ENCODE peak calls at places on chromosomes 2 and 18, in five cellular contexts. T is AG09309; V is HFFc6; F is HT1080; Z is CD4-positive, alpha-beta T cell. H is an unnamed sample.

GRCh38 chr2:25521665-25522387 is 151.6 kb downstream of the DTNB start:
- DNase-seq in V (peak), F (peak), T (peak), Z (no peak), H (no peak)

GRCh38 chr18:79965119-79965902 is 868 bp downstream of the HSBP1L1 start:
- DNase-seq in Z (no peak), F (no peak), T (no peak), V (peak), H (peak)

GRCh38 chr2:222888716-222889115 is 27.9 kb downstream of the ACSL3 start:
- DNase-seq in V (no peak), F (no peak), T (no peak), Z (no peak), H (no peak)

GRCh38 chr2:170711774-170712652 is 3.1 kb upstream of the SP5 start:
- DNase-seq in Z (no peak), F (no peak), V (no peak), T (no peak), H (peak)

GRCh38 chr2:20514596-20515269 is 67.9 kb downstream of the RHOB start:
- DNase-seq in F (peak), V (peak), T (peak), Z (no peak), H (peak)

GRCh38 chr18:24514439-24514838 is 54.0 kb downstream of the HRH4 start:
- DNase-seq in F (peak), V (peak), T (no peak), Z (no peak), H (peak)

GRCh38 chr2:12824771-12825363 is 108.1 kb downstream of the TRIB2 start:
- DNase-seq in T (no peak), V (no peak), F (no peak), Z (no peak), H (no peak)

GRCh38 chr2:202818321-202818720 is 53.2 kb downstream of the ICA1L start:
- DNase-seq in T (no peak), V (no peak), F (no peak), Z (no peak), H (no peak)

GRCh38 chr2:191187105-191187829 is 36.5 kb upstream of the STAT4 start:
- DNase-seq in T (no peak), V (no peak), Z (no peak), F (no peak), H (no peak)

GRCh38 chr2:40372586-40372985 is 79.3 kb downstream of the SLC8A1 start:
- DNase-seq in T (no peak), Z (no peak), F (no peak), V (peak), H (no peak)

GRCh38 chr18:76875390-76876330 is 53.3 kb downstream of the ZNF236 start:
- DNase-seq in T (no peak), F (peak), V (no peak), Z (no peak), H (peak)

GRCh38 chr18:13281406-13281805 is 62.8 kb downstream of the LDLRAD4 start:
- DNase-seq in F (no peak), T (no peak), V (no peak), Z (no peak), H (no peak)

GRCh38 chr18:23317975-23318675 is 135.0 kb upstream of the RIOK3 start:
- DNase-seq in T (peak), Z (no peak), F (peak), V (peak), H (no peak)

GRCh38 chr2:28507806-28508764 is 12.2 kb downstream of the PLB1 start:
- DNase-seq in T (no peak), F (peak), V (no peak), Z (no peak), H (no peak)

GRCh38 chr2:207640661-207641060 is 15.5 kb upstream of the METTL21A start:
- DNase-seq in Z (no peak), T (no peak), V (no peak), F (no peak), H (no peak)

GRCh38 chr2:75311993-75312392 is 112.7 kb upstream of the TACR1 start:
- DNase-seq in T (no peak), V (no peak), Z (no peak), F (no peak), H (peak)

GRCh38 chr2:201057715-201058248 is 13.7 kb downstream of the HYCC2 start:
- DNase-seq in V (no peak), F (no peak), Z (no peak), T (no peak), H (no peak)

GRCh38 chr2:24659862-24660261 is 133.3 kb downstream of the PTRHD1 start:
- DNase-seq in F (no peak), T (no peak), V (no peak), Z (no peak), H (no peak)

GRCh38 chr2:237195396-237196119 is 109.9 kb downstream of the COPS8 start:
- DNase-seq in F (no peak), V (no peak), Z (no peak), T (no peak), H (no peak)

GRCh38 chr2:179751184-179751809 is 110.1 kb downstream of the ZNF385B start:
- DNase-seq in Z (no peak), T (no peak), F (no peak), V (peak), H (no peak)

GRCh38 chr2:223870840-223871618 is 33.6 kb upstream of the AP1S3 start:
- DNase-seq in V (no peak), Z (no peak), F (no peak), T (peak), H (no peak)

GRCh38 chr2:129061079-129061785 is 742.6 kb upstream of the HS6ST1 start:
- DNase-seq in Z (no peak), V (peak), T (no peak), F (peak), H (no peak)

H was measured in H9.